ENCODE peak calls at places on chromosomes 12 and 14, in five cellular contexts. Q is G401, W is iPS-NIHi11, K is NCI-H82, X is left lung. M is an unnamed sample.

GRCh38 chr14:86673523-86673969 is 1143.6 kb downstream of the FLRT2 start:
- DNase-seq in Q (peak), W (no peak), K (no peak), X (peak), M (peak)

GRCh38 chr12:92471551-92471950 is 231.2 kb upstream of the PLEKHG7 start:
- DNase-seq in Q (no peak), W (no peak), K (no peak), X (no peak), M (no peak)

GRCh38 chr12:1855241-1855640 is 34.9 kb downstream of the LRTM2 start:
- DNase-seq in Q (no peak), W (no peak), K (peak), X (no peak), M (no peak)

GRCh38 chr12:30457621-30458289 is 237.9 kb downstream of the IPO8 start:
- DNase-seq in Q (no peak), W (peak), K (peak), X (no peak), M (no peak)

GRCh38 chr12:41521872-41522379 is 333.8 kb downstream of the PDZRN4 start:
- DNase-seq in Q (no peak), W (no peak), K (peak), X (no peak), M (no peak)

GRCh38 chr12:65937181-65937641 is 112.9 kb downstream of the HMGA2 start:
- DNase-seq in Q (no peak), W (no peak), K (no peak), X (no peak), M (no peak)

GRCh38 chr12:121494093-121494787 is 86.6 kb downstream of the KDM2B start:
- DNase-seq in Q (peak), W (peak), K (peak), X (no peak), M (no peak)

GRCh38 chr14:73833530-73834257 is 17.9 kb upstream of the PTGR2 start:
- DNase-seq in Q (no peak), W (peak), K (no peak), X (no peak), M (no peak)

GRCh38 chr12:14935031-14935430 is 3.3 kb downstream of the ERP27 start:
- DNase-seq in Q (no peak), W (no peak), K (no peak), X (no peak), M (no peak)

GRCh38 chr14:37172936-37173613 is 669 bp upstream of the SLC25A21 start:
- DNase-seq in Q (no peak), W (no peak), K (no peak), X (no peak), M (no peak)

GRCh38 chr14:88352299-88353097 is 29.4 kb upstream of the KCNK10 start:
- DNase-seq in Q (no peak), W (no peak), K (no peak), X (no peak), M (no peak)

GRCh38 chr12:124852911-124853441 is 10.7 kb downstream of the SCARB1 start:
- DNase-seq in Q (no peak), W (no peak), K (no peak), X (no peak), M (no peak)

GRCh38 chr12:100391856-100392255 is 35.0 kb downstream of the SLC17A8 start:
- DNase-seq in Q (no peak), W (no peak), K (peak), X (no peak), M (no peak)

GRCh38 chr12:46415552-46415951 is 43.0 kb upstream of the SLC38A2 start:
- DNase-seq in Q (no peak), W (no peak), K (no peak), X (no peak), M (no peak)

GRCh38 chr12:46669720-46670119 is 156.1 kb downstream of the SLC38A4 start:
- DNase-seq in Q (no peak), W (peak), K (no peak), X (no peak), M (no peak)

GRCh38 chr12:46260913-46261476 is 7.8 kb downstream of the SLC38A1 start:
- DNase-seq in Q (no peak), W (no peak), K (peak), X (no peak), M (no peak)

GRCh38 chr14:100662850-100663527 is 63.7 kb upstream of the DLK1 start:
- DNase-seq in Q (peak), W (peak), K (peak), X (peak), M (no peak)

GRCh38 chr12:14482886-14483285 is 84.8 kb downstream of the PLBD1 start:
- DNase-seq in Q (no peak), W (no peak), K (no peak), X (no peak), M (no peak)

GRCh38 chr14:21070083-21070609 is at the start of gene ARHGEF40:
- DNase-seq in Q (peak), W (peak), K (peak), X (no peak), M (no peak)

GRCh38 chr14:83467811-83468210 is 1934.2 kb upstream of the SEL1L start:
- DNase-seq in Q (no peak), W (no peak), K (no peak), X (no peak), M (no peak)

GRCh38 chr12:50066402-50066801 is 9.0 kb downstream of the ASIC1 start:
- DNase-seq in Q (no peak), W (peak), K (peak), X (no peak), M (peak)

GRCh38 chr12:12817611-12818010 is 4.5 kb downstream of the DDX47 start:
- DNase-seq in Q (no peak), W (no peak), K (no peak), X (no peak), M (no peak)

GRCh38 chr12:126036348-126036747 is 971.1 kb downstream of the AACS start:
- DNase-seq in Q (no peak), W (no peak), K (no peak), X (no peak), M (no peak)

GRCh38 chr12:53431187-53431586 is 7.5 kb downstream of the AMHR2 start:
- DNase-seq in Q (no peak), W (no peak), K (no peak), X (no peak), M (no peak)

GRCh38 chr12:126182619-126183236 is 1117.5 kb downstream of the AACS start:
- DNase-seq in Q (no peak), W (no peak), K (no peak), X (no peak), M (no peak)

GRCh38 chr12:121238604-121239334 is 28.8 kb downstream of the P2RX4 start:
- DNase-seq in Q (no peak), W (peak), K (peak), X (no peak), M (no peak)

GRCh38 chr14:32726516-32726915 is 212.2 kb upstream of the NPAS3 start:
- DNase-seq in Q (no peak), W (no peak), K (no peak), X (no peak), M (no peak)

GRCh38 chr12:31412292-31412801 is 86.4 kb upstream of the SINHCAF start:
- DNase-seq in Q (no peak), W (no peak), K (peak), X (no peak), M (no peak)

GRCh38 chr12:2666846-2667245 is 127.9 kb upstream of the FKBP4 start:
- DNase-seq in Q (no peak), W (no peak), K (no peak), X (no peak), M (no peak)

GRCh38 chr14:35341454-35342159 is 49.4 kb downstream of the PSMA6 start:
- DNase-seq in Q (peak), W (peak), K (peak), X (peak), M (peak)

M was measured in RWPE2.